ENCODE peak calls at places on chromosomes 16 and 17, in seven cellular contexts. C is IMR-90, O is adrenal gland, U is Peyer's patch, F is breast epithelium, G is gastrocnemius medialis, Y is ovary. Q is an unnamed sample.

GRCh38 chr16:29656688-29657523 is 6.1 kb upstream of the SPN start:
- DNase-seq in G (no peak), C (no peak), U (no peak), Y (no peak), F (no peak), O (no peak), Q (no peak)

GRCh38 chr16:3698941-3699340 is 18.4 kb downstream of the TRAP1 start:
- DNase-seq in F (no peak), G (no peak), O (no peak), Y (no peak), C (peak), U (no peak), Q (no peak)

GRCh38 chr16:3058173-3059030 is 7.0 kb upstream of the IL32 start:
- DNase-seq in O (peak), C (no peak), F (peak), U (peak), G (no peak), Y (peak), Q (peak)

GRCh38 chr17:6554336-6554735 is 2.0 kb downstream of the PITPNM3 start:
- DNase-seq in U (no peak), C (no peak), Y (no peak), G (no peak), O (no peak), F (no peak), Q (no peak)

GRCh38 chr17:39867891-39868553 is at the start of gene ZPBP2:
- DNase-seq in G (no peak), U (peak), F (no peak), Y (no peak), O (no peak), C (no peak), Q (peak)

GRCh38 chr17:56593741-56594527 is 435 bp downstream of the NOG start:
- DNase-seq in F (peak), C (peak), O (peak), U (peak), G (peak), Y (peak), Q (peak)

GRCh38 chr17:21251611-21252010 is 1.6 kb downstream of the NATD1 start:
- DNase-seq in C (no peak), F (no peak), Y (no peak), O (no peak), U (no peak), G (no peak), Q (peak)

GRCh38 chr17:55187371-55187770 is 77.4 kb upstream of the HLF start:
- DNase-seq in F (no peak), C (no peak), Y (no peak), G (no peak), O (no peak), U (no peak), Q (no peak)

GRCh38 chr16:83023640-83024039 is 396.9 kb downstream of the CDH13 start:
- DNase-seq in F (no peak), U (no peak), O (no peak), C (no peak), Y (no peak), G (no peak), Q (no peak)

GRCh38 chr17:82548681-82549303 is 29.3 kb downstream of the FOXK2 start:
- DNase-seq in G (no peak), U (no peak), F (no peak), C (no peak), Y (no peak), O (peak), Q (no peak)

GRCh38 chr17:35726609-35727460 is 4.6 kb upstream of the RASL10B start:
- DNase-seq in F (no peak), C (peak), G (no peak), O (peak), U (no peak), Y (peak), Q (no peak)

GRCh38 chr17:7844292-7845154 is 10.3 kb upstream of the TMEM88 start:
- DNase-seq in G (peak), U (peak), O (peak), F (peak), C (peak), Y (peak), Q (peak)

GRCh38 chr17:28711723-28712036 is at the start of gene PROCA1:
- DNase-seq in U (no peak), C (no peak), F (no peak), O (no peak), G (no peak), Y (no peak), Q (peak)
- TF ChIP-seq POLR2A in U (no peak), C (no peak), F (no peak), O (no peak), G (no peak), Y (no peak), Q (no peak)

GRCh38 chr16:70726869-70727494 is 41.1 kb upstream of the MTSS2 start:
- DNase-seq in Y (peak), U (no peak), G (no peak), C (no peak), F (no peak), O (no peak), Q (no peak)
- TF ChIP-seq POLR2A in Y (no peak), U (no peak), G (no peak), C (no peak), F (no peak), O (no peak), Q (no peak)

DNA sequence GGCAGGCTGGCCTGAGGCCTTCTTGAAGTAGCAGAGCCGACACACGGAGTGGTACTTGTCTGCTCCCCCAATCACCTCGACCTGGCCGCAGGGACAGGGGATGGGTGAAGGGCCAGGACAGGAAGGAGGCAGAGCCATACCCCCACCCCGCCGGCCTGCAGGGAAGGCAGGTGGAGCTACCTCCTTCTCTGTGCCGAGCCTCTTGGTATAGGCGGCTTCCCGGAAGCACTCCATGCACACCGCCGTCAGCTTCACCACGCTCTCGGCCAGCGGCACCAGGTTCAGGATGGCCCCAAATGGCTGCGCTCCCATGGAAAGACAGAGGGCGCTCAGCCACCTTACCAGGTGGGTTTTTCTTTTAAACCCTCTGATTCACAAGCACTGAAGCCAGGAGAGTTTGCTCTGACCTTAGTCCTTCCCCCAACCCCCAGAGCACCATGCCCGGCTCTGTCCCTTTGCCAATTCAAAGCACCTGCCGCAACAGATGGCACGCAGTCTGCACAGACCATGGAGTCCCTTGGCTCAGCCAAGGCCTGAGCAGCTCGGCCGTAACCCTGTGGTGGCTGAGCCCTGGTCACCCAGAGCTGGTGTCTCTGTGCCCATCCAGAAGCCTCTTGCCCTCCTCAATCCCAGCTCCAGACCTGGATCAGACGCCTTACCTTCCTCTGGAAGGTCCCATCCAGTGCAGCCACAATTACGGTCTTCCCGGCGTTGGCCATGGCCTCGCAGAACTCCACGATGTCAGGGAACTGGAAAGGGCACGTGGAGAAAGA is 6.7 kb downstream of the SYNGR2 start:
- DNase-seq in O (no peak), C (no peak), Y (no peak), U (peak), F (no peak), G (peak), Q (no peak)
- TF ChIP-seq POLR2A in O (peak), C (no peak), Y (no peak), U (peak), F (no peak), G (no peak), Q (no peak)

GRCh38 chr16:21971856-21972255 is 18.7 kb downstream of the UQCRC2 start:
- DNase-seq in G (no peak), O (no peak), Y (no peak), F (no peak), C (no peak), U (no peak), Q (no peak)
- TF ChIP-seq POLR2A in G (no peak), O (no peak), Y (no peak), F (no peak), C (no peak), U (no peak), Q (no peak)

DNA sequence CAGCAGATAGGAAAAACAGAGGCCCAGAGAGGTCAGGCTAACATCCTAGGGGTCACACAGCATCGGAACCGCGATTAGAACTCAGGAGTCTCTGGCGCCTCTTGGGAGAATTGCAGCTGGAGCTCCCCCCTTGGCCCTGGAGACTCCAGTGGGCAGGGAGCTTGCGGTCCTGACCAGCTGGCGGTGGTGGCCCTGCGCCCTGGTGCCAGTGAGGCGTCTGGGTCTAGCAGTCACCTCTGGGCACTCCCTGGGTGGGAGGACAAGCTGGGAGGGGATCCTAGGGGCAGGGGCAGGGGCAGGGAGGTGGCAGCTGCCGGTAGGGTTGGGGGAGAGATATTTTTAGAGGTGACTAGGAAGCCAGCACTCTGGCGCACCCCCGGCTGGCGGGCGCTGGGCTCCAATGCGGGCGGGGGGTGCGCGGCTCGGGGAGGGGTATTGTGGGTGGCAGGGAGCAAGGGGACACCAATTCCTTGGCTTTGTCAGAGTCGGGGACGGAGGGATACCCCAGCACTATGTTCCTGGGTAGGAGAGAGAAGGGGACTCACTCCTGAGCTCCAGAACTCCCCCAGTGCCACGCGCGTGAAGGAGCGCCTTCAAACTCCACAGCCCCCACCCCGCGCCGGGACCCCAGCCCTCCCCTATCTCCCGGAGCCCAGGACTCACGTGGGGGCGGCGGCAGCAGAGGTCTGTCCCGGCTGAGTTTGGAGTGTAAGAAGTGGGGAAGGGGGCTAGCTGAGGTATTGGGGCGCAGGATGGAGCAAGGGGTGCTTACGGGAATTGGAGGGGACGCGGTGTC is 584 bp downstream of the PHOSPHO1 start:
- DNase-seq in Y (no peak), F (no peak), C (no peak), U (no peak), O (no peak), G (no peak), Q (peak)
- TF ChIP-seq POLR2A in Y (no peak), F (no peak), C (no peak), U (no peak), O (no peak), G (no peak), Q (no peak)

GRCh38 chr16:21950782-21951521 is 2.2 kb upstream of the UQCRC2 start:
- DNase-seq in G (no peak), C (peak), U (no peak), O (no peak), F (no peak), Y (no peak), Q (no peak)

GRCh38 chr16:21953541-21953902 is 361 bp downstream of the UQCRC2 start:
- DNase-seq in O (no peak), C (no peak), G (no peak), Y (no peak), F (no peak), U (no peak), Q (no peak)

GRCh38 chr16:21952040-21952792 is 945 bp upstream of the UQCRC2 start:
- DNase-seq in O (peak), F (peak), U (peak), Y (peak), G (peak), C (peak), Q (peak)

GRCh38 chr16:21949713-21950260 is 3.4 kb upstream of the UQCRC2 start:
- DNase-seq in G (no peak), Y (no peak), C (no peak), F (no peak), U (no peak), O (no peak), Q (no peak)

DNA sequence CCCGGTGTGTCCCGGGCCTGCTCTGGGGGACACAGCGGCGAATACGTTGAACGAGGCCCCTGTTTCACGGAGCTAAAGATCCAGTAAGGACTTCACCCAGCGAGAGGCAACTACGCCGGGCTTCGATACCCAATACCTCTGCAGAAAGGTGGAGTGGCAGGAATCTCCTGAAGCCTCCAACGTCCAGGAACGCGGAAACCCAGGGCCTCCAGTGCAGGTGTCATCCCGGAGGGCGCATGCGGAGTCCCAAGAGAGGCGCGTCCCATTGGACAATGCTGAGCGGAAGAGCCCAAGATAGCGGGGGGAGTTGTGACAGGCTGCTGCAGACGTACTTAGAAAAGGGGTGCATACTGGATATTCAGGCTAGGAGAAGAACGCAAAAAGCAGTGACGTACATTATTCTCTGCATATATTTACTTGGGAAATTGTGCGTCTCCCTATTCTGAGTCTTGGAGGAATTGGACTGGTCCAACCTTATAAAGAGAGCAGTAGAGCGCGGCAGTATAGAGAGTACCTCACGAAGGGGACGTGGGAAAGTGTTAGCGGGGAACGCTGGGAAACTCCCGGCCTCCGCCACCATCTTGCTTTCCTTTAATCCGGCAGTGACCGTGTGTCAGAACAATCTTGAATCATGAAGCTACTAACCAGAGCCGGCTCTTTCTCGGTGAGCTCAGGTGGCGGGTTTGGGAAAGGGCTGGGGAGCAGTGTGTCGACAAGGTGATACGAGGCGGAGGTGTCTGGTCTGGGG is at the start of gene UQCRC2:
- DNase-seq in C (peak), O (peak), G (peak), Y (peak), U (peak), F (peak), Q (peak)
- TF ChIP-seq POLR2A in C (peak), O (peak), G (peak), Y (peak), U (peak), F (no peak), Q (peak)

GRCh38 chr16:31476305-31477219 is 4.6 kb downstream of the TGFB1I1 start:
- DNase-seq in C (no peak), F (no peak), Y (peak), U (peak), G (no peak), O (peak), Q (peak)
- TF ChIP-seq POLR2A in C (no peak), F (no peak), Y (no peak), U (peak), G (no peak), O (peak), Q (no peak)

GRCh38 chr16:66903544-66904427 is 14.9 kb downstream of the CDH16 start:
- DNase-seq in Y (no peak), G (no peak), U (no peak), F (no peak), C (no peak), O (no peak), Q (peak)

GRCh38 chr16:66906916-66907836 is 11.5 kb downstream of the CDH16 start:
- DNase-seq in O (no peak), F (no peak), G (no peak), C (no peak), U (peak), Y (no peak), Q (peak)

GRCh38 chr16:66904846-66905632 is 13.6 kb downstream of the CDH16 start:
- DNase-seq in O (no peak), U (peak), G (no peak), Y (no peak), C (peak), F (no peak), Q (peak)

GRCh38 chr16:66904428-66904845 is 14.2 kb downstream of the CDH16 start:
- DNase-seq in U (peak), F (no peak), O (no peak), C (no peak), Y (no peak), G (no peak), Q (no peak)

DNA sequence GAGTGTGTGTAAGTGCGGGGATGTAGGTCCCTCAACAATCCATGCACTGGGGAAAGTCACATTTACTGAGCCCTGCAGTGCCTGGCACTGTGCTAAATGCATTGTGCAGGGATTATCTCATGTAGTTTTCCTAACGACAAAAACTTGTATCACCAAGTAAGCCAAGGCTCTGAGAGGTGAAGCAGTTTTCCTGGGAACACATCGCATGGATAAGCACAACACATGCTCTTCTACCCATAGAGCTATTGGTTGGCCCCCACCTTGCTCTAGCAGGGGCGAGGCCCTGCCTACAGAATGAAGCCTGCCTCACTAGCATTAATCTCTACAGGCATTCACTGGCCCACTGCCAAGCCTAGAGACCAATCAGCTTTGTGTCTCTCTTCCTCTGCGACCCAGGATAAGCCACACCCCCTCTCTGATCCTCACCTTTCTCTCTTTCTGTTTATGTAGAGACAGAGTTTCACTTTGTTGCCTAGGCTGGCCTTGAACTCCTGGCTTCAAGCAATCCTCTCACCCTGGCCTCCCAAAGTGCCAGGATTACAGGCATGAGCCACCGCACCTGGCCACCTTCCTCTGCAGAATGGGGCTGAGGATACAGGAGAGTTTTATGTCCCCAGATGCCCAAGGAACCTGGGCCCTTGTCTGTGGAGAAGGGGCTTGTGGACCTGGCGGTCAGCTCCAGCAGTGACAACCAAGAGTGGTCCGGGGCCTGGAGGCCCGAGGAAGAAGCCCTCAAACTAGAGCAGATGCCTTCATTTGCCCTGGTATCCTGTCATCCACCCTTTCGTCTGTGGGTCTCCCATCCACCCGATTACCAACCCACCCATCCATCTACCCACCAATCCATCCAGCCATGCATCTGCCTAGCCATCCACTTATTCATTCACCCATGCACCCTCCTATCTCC is 12.8 kb downstream of the CDH16 start:
- DNase-seq in C (no peak), F (no peak), G (no peak), U (peak), O (no peak), Y (no peak), Q (peak)
- TF ChIP-seq POLR2A in C (no peak), F (no peak), G (no peak), U (no peak), O (no peak), Y (no peak), Q (no peak)

GRCh38 chr16:78281115-78281514 is 181.7 kb downstream of the WWOX start:
- DNase-seq in Y (no peak), C (no peak), O (no peak), U (no peak), G (no peak), F (no peak), Q (no peak)

GRCh38 chr16:78284957-78285434 is 185.5 kb downstream of the WWOX start:
- DNase-seq in G (no peak), U (no peak), F (no peak), O (no peak), C (no peak), Y (no peak), Q (no peak)

GRCh38 chr16:78285437-78285917 is 186.0 kb downstream of the WWOX start:
- DNase-seq in U (no peak), Y (no peak), C (no peak), G (no peak), F (no peak), O (no peak), Q (no peak)

GRCh38 chr16:78286076-78286475 is 186.6 kb downstream of the WWOX start:
- DNase-seq in F (no peak), C (no peak), U (no peak), G (no peak), O (no peak), Y (no peak), Q (no peak)

DNA sequence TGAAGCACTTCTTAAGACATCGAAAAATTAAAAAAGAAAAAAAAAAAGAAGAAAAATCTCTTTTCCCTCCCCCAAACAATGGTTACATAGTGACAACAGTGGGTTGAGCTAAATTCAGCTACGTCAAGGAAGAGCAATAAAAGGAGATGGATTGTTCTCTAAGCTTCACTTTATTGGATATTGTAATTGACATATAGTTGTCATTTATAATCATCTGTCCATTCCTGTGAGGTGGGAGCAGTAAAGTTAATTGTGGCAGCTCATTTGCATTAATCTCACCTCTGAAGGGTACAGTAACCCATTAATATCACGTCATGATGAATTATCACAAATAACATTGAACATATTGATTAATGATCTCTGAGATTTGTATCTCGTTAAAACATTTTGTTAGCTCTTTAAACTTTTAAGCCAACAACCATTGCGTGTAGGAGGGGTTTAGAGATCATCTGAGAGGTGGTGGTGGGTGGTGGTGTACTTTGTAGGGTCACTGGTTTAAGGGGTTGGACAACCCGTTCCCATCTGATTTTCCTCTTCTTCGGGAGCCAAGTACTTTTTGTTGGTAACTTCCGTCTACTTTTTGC is 184.3 kb downstream of the WWOX start:
- DNase-seq in F (no peak), U (no peak), O (no peak), G (no peak), C (no peak), Y (no peak), Q (no peak)
- TF ChIP-seq POLR2A in F (no peak), U (no peak), O (no peak), G (no peak), C (no peak), Y (no peak), Q (no peak)